ENCODE peak calls at places on chromosomes 4 and X, in five cellular contexts. One of them, this sample, is unnamed.
A peak's percentile ranks its signal among the peaks of the same experiment; 100 is the strongest.

GRCh38 chr4:117429061-117429460 is 343.7 kb upstream of the TRAM1L1 start:
- DNase-seq in nephron progenitor cell: no peak
- DNase-seq in testis: no peak
- DNase-seq in chondrocyte: peak; percentile 60
- DNase-seq in heart left ventricle: no peak
- DNase-seq in this sample: no peak

GRCh38 chrX:104565791-104566687 is at the start of gene IL1RAPL2:
- DNase-seq in nephron progenitor cell: peak; percentile 68
- DNase-seq in testis: peak; percentile 54
- DNase-seq in chondrocyte: peak; percentile 80
- DNase-seq in heart left ventricle: no peak
- DNase-seq in this sample: peak; percentile 28

GRCh38 chrX:39681885-39682284 is 415.9 kb downstream of the BCOR start:
- DNase-seq in nephron progenitor cell: no peak
- DNase-seq in testis: no peak
- DNase-seq in chondrocyte: no peak
- DNase-seq in heart left ventricle: no peak
- DNase-seq in this sample: no peak

GRCh38 chrX:112642349-112642748 is 37.4 kb downstream of the LHFPL1 start:
- DNase-seq in nephron progenitor cell: peak; percentile 45
- DNase-seq in testis: peak; percentile 33
- DNase-seq in chondrocyte: no peak
- DNase-seq in heart left ventricle: no peak
- DNase-seq in this sample: peak; percentile 21

GRCh38 chrX:30220646-30221045 is 5.3 kb downstream of the MAGEB2 start:
- DNase-seq in nephron progenitor cell: no peak
- DNase-seq in testis: no peak
- DNase-seq in chondrocyte: no peak
- DNase-seq in heart left ventricle: no peak
- DNase-seq in this sample: no peak

GRCh38 chr4:56757821-56758400 is 63.6 kb downstream of the SPINK2 start:
- DNase-seq in nephron progenitor cell: peak; percentile 53
- DNase-seq in testis: peak; percentile 54
- DNase-seq in chondrocyte: no peak
- DNase-seq in heart left ventricle: peak; percentile 37
- DNase-seq in this sample: peak; percentile 22

GRCh38 chrX:8139713-8140112 is 31.4 kb downstream of the VCX2 start:
- DNase-seq in nephron progenitor cell: no peak
- DNase-seq in testis: no peak
- DNase-seq in chondrocyte: no peak
- DNase-seq in heart left ventricle: no peak
- DNase-seq in this sample: no peak

GRCh38 chr4:151408380-151408629 is 671 bp upstream of the FHIP1A start:
- DNase-seq in nephron progenitor cell: no peak
- DNase-seq in testis: no peak
- DNase-seq in chondrocyte: no peak
- DNase-seq in heart left ventricle: no peak
- DNase-seq in this sample: no peak

GRCh38 chr4:120826449-120826848 is 96.1 kb downstream of the PRDM5 start:
- DNase-seq in nephron progenitor cell: no peak
- DNase-seq in testis: no peak
- DNase-seq in chondrocyte: no peak
- DNase-seq in heart left ventricle: no peak
- DNase-seq in this sample: no peak

GRCh38 chrX:5976332-5976731 is 252.3 kb downstream of the NLGN4X start:
- DNase-seq in nephron progenitor cell: no peak
- DNase-seq in testis: no peak
- DNase-seq in chondrocyte: no peak
- DNase-seq in heart left ventricle: no peak
- DNase-seq in this sample: no peak

GRCh38 chrX:50107470-50107869 is 93.3 kb downstream of the AKAP4 start:
- DNase-seq in nephron progenitor cell: no peak
- DNase-seq in testis: no peak
- DNase-seq in chondrocyte: no peak
- DNase-seq in heart left ventricle: no peak
- DNase-seq in this sample: no peak

GRCh38 chr4:102439835-102440234 is 61.3 kb upstream of the NFKB1 start:
- DNase-seq in nephron progenitor cell: no peak
- DNase-seq in testis: no peak
- DNase-seq in chondrocyte: no peak
- DNase-seq in heart left ventricle: no peak
- DNase-seq in this sample: peak; percentile 20

GRCh38 chrX:131792789-131793462 is 230.2 kb upstream of the STK26 start:
- DNase-seq in nephron progenitor cell: no peak
- DNase-seq in testis: no peak
- DNase-seq in chondrocyte: no peak
- DNase-seq in heart left ventricle: peak; percentile 89
- DNase-seq in this sample: no peak

GRCh38 chr4:123536225-123536624 is 139.6 kb downstream of the SPRY1 start:
- DNase-seq in nephron progenitor cell: no peak
- DNase-seq in testis: no peak
- DNase-seq in chondrocyte: no peak
- DNase-seq in heart left ventricle: no peak
- DNase-seq in this sample: no peak

GRCh38 chrX:9765072-9765736 is 443 bp downstream of the GPR143 start:
- DNase-seq in nephron progenitor cell: peak; percentile 47
- DNase-seq in testis: no peak
- DNase-seq in chondrocyte: no peak
- DNase-seq in heart left ventricle: no peak
- DNase-seq in this sample: no peak

GRCh38 chr4:173334891-173335754 is 965 bp upstream of the HMGB2 start:
- DNase-seq in nephron progenitor cell: peak; percentile 87
- DNase-seq in testis: peak; percentile 65
- DNase-seq in chondrocyte: no peak
- DNase-seq in heart left ventricle: peak; percentile 59
- DNase-seq in this sample: peak; percentile 86

GRCh38 chr4:3253808-3254207 is 4.8 kb downstream of the MSANTD1 start:
- DNase-seq in nephron progenitor cell: no peak
- DNase-seq in testis: no peak
- DNase-seq in chondrocyte: peak; percentile 80
- DNase-seq in heart left ventricle: peak; percentile 9
- DNase-seq in this sample: no peak

GRCh38 chr4:83266689-83267088 is 17.9 kb downstream of the COQ2 start:
- DNase-seq in nephron progenitor cell: no peak
- DNase-seq in testis: no peak
- DNase-seq in chondrocyte: no peak
- DNase-seq in heart left ventricle: no peak
- DNase-seq in this sample: no peak

GRCh38 chr4:93693141-93693540 is 135.4 kb upstream of the ATOH1 start:
- DNase-seq in nephron progenitor cell: no peak
- DNase-seq in testis: no peak
- DNase-seq in chondrocyte: no peak
- DNase-seq in heart left ventricle: no peak
- DNase-seq in this sample: no peak

GRCh38 chrX:42384956-42385355 is 393.0 kb downstream of the PPP1R2C start:
- DNase-seq in nephron progenitor cell: no peak
- DNase-seq in testis: no peak
- DNase-seq in chondrocyte: no peak
- DNase-seq in heart left ventricle: no peak
- DNase-seq in this sample: no peak

GRCh38 chrX:55715847-55716246 is 1.7 kb upstream of the RRAGB start:
- DNase-seq in nephron progenitor cell: no peak
- DNase-seq in testis: no peak
- DNase-seq in chondrocyte: no peak
- DNase-seq in heart left ventricle: no peak
- DNase-seq in this sample: peak; percentile 4

GRCh38 chr4:149706942-149707341 is 108.7 kb downstream of the IQCM start:
- DNase-seq in nephron progenitor cell: no peak
- DNase-seq in testis: no peak
- DNase-seq in chondrocyte: no peak
- DNase-seq in heart left ventricle: no peak
- DNase-seq in this sample: no peak

GRCh38 chr4:8255698-8256441 is 13.7 kb upstream of the HTRA3 start:
- DNase-seq in nephron progenitor cell: no peak
- DNase-seq in testis: no peak
- DNase-seq in chondrocyte: no peak
- DNase-seq in heart left ventricle: no peak
- DNase-seq in this sample: no peak

GRCh38 chrX:20361890-20362262 is 95.2 kb upstream of the RPS6KA3 start:
- DNase-seq in nephron progenitor cell: no peak
- DNase-seq in testis: no peak
- DNase-seq in chondrocyte: no peak
- DNase-seq in heart left ventricle: no peak
- DNase-seq in this sample: no peak

GRCh38 chr4:113646456-113646809 is 115.1 kb downstream of the CAMK2D start:
- DNase-seq in nephron progenitor cell: no peak
- DNase-seq in testis: no peak
- DNase-seq in chondrocyte: no peak
- DNase-seq in heart left ventricle: no peak
- DNase-seq in this sample: no peak

GRCh38 chr4:186728631-186729271 is 5.1 kb upstream of the FAT1 start:
- DNase-seq in nephron progenitor cell: no peak
- DNase-seq in testis: no peak
- DNase-seq in chondrocyte: no peak
- DNase-seq in heart left ventricle: no peak
- DNase-seq in this sample: no peak

GRCh38 chr4:52572936-52573485 is 86.1 kb downstream of the USP46 start:
- DNase-seq in nephron progenitor cell: no peak
- DNase-seq in testis: no peak
- DNase-seq in chondrocyte: no peak
- DNase-seq in heart left ventricle: no peak
- DNase-seq in this sample: no peak

DNA sequence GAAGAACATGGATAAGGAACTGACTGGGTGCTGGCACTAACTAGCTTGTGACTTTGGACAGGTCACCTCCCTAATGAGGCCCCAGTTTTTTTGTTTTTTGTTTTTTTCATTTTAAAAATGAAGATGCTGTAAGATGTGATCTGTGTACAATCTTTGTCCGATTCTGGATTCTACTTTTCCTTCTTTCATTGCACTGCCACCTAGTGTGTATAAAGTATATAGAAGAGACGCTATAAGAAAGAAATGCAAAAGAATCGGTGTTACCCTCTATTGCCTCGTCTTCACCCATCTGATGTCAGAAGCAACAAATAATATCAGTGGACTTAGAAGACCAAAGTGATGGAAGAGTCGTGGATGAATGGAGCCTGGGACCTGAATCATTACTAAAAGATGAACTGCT is 58.6 kb upstream of the P2RY10 start:
- DNase-seq in nephron progenitor cell: no peak
- DNase-seq in testis: no peak
- DNase-seq in chondrocyte: no peak
- DNase-seq in heart left ventricle: no peak
- DNase-seq in this sample: no peak
- TF ChIP-seq CTCF in nephron progenitor cell: peak; percentile 20
- TF ChIP-seq CTCF in testis: peak; percentile 21
- TF ChIP-seq CTCF in chondrocyte: peak; percentile 79
- TF ChIP-seq CTCF in heart left ventricle: no peak
- TF ChIP-seq CTCF in this sample: no peak

GRCh38 chr4:130183796-130184195 is 1087.8 kb downstream of the C4orf33 start:
- DNase-seq in nephron progenitor cell: no peak
- DNase-seq in testis: no peak
- DNase-seq in chondrocyte: no peak
- DNase-seq in heart left ventricle: no peak
- DNase-seq in this sample: peak; percentile 31
- TF ChIP-seq CTCF in nephron progenitor cell: no peak
- TF ChIP-seq CTCF in testis: no peak
- TF ChIP-seq CTCF in chondrocyte: no peak
- TF ChIP-seq CTCF in heart left ventricle: no peak
- TF ChIP-seq CTCF in this sample: no peak

GRCh38 chr4:185229021-185229818 is 19.8 kb downstream of the SNX25 start:
- DNase-seq in nephron progenitor cell: no peak
- DNase-seq in testis: no peak
- DNase-seq in chondrocyte: no peak
- DNase-seq in heart left ventricle: no peak
- DNase-seq in this sample: no peak

GRCh38 chr4:185224597-185224996 is 15.2 kb downstream of the SNX25 start:
- DNase-seq in nephron progenitor cell: no peak
- DNase-seq in testis: no peak
- DNase-seq in chondrocyte: no peak
- DNase-seq in heart left ventricle: no peak
- DNase-seq in this sample: no peak

GRCh38 chr4:185222598-185222997 is 13.2 kb downstream of the SNX25 start:
- DNase-seq in nephron progenitor cell: no peak
- DNase-seq in testis: no peak
- DNase-seq in chondrocyte: no peak
- DNase-seq in heart left ventricle: no peak
- DNase-seq in this sample: no peak

GRCh38 chr4:185227713-185228278 is 18.4 kb downstream of the SNX25 start:
- DNase-seq in nephron progenitor cell: no peak
- DNase-seq in testis: no peak
- DNase-seq in chondrocyte: no peak
- DNase-seq in heart left ventricle: no peak
- DNase-seq in this sample: no peak

GRCh38 chr4:185227131-185227551 is 17.7 kb downstream of the SNX25 start:
- DNase-seq in nephron progenitor cell: peak; percentile 18
- DNase-seq in testis: no peak
- DNase-seq in chondrocyte: no peak
- DNase-seq in heart left ventricle: no peak
- DNase-seq in this sample: no peak
- TF ChIP-seq CTCF in nephron progenitor cell: peak; percentile 8
- TF ChIP-seq CTCF in testis: peak; percentile 10
- TF ChIP-seq CTCF in chondrocyte: peak; percentile 44
- TF ChIP-seq CTCF in heart left ventricle: no peak
- TF ChIP-seq CTCF in this sample: peak; percentile 36

DNA sequence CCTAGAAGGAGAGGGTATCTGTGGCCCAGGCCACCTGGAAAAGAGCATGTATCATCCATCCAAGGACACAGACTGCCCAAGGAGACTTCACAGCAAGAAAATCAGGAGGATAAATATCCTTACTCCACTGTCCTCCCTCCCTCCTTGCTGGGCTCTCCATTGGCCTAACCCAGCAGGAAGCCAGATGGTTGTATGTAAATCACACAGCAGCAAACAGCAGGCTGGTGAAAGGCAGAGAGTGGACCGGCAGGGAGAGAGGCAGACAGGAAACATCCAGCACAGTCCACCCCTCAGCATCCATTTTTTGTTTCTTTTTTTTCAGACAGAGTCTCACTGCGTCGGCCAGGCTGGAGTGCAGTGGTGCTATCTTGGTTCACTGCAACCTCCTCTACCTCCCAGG is 17.5 kb downstream of the TXK start:
- DNase-seq in nephron progenitor cell: no peak
- DNase-seq in testis: no peak
- DNase-seq in chondrocyte: no peak
- DNase-seq in heart left ventricle: no peak
- DNase-seq in this sample: no peak
- TF ChIP-seq CTCF in nephron progenitor cell: no peak
- TF ChIP-seq CTCF in testis: no peak
- TF ChIP-seq CTCF in chondrocyte: no peak
- TF ChIP-seq CTCF in heart left ventricle: no peak
- TF ChIP-seq CTCF in this sample: no peak

GRCh38 chr4:2008671-2008920 is 178 bp downstream of the NELFA start:
- DNase-seq in nephron progenitor cell: no peak
- DNase-seq in testis: no peak
- DNase-seq in chondrocyte: no peak
- DNase-seq in heart left ventricle: no peak
- DNase-seq in this sample: no peak
- TF ChIP-seq CTCF in nephron progenitor cell: no peak
- TF ChIP-seq CTCF in testis: no peak
- TF ChIP-seq CTCF in chondrocyte: no peak
- TF ChIP-seq CTCF in heart left ventricle: no peak
- TF ChIP-seq CTCF in this sample: no peak

GRCh38 chr4:146124023-146124680 is 51.4 kb upstream of the LSM6 start:
- DNase-seq in nephron progenitor cell: no peak
- DNase-seq in testis: no peak
- DNase-seq in chondrocyte: no peak
- DNase-seq in heart left ventricle: no peak
- DNase-seq in this sample: no peak
- TF ChIP-seq CTCF in nephron progenitor cell: no peak
- TF ChIP-seq CTCF in testis: no peak
- TF ChIP-seq CTCF in chondrocyte: peak; percentile 18
- TF ChIP-seq CTCF in heart left ventricle: no peak
- TF ChIP-seq CTCF in this sample: no peak